ENCODE peak calls at places on chromosomes 16 and 17, in six cellular contexts. One of them, this sample, is unnamed.

GRCh38 chr17:73156166-73156840 is 8.5 kb upstream of the SSTR2 start:
- DNase-seq in fibroblast of lung: peak; percentile 67
- DNase-seq in sigmoid colon: peak; percentile 70
- DNase-seq in PC-3: peak; percentile 77
- DNase-seq in heart left ventricle: peak; percentile 83
- DNase-seq in fibroblast of pulmonary artery: peak; percentile 71
- DNase-seq in this sample: peak; percentile 92

GRCh38 chr17:38705803-38706624 is 941 bp downstream of the MLLT6 start:
- DNase-seq in PC-3: peak; percentile 24
- DNase-seq in fibroblast of pulmonary artery: peak; percentile 38
- DNase-seq in fibroblast of lung: no peak
- DNase-seq in heart left ventricle: peak; percentile 83
- DNase-seq in sigmoid colon: peak; percentile 87
- DNase-seq in this sample: peak; percentile 89

GRCh38 chr16:5018791-5019190 is 14.9 kb downstream of the NAGPA start:
- DNase-seq in fibroblast of lung: peak; percentile 11
- DNase-seq in sigmoid colon: no peak
- DNase-seq in heart left ventricle: no peak
- DNase-seq in PC-3: no peak
- DNase-seq in fibroblast of pulmonary artery: no peak
- DNase-seq in this sample: no peak

GRCh38 chr16:28504707-28505404 is 1.8 kb downstream of the IL27 start:
- DNase-seq in fibroblast of lung: no peak
- DNase-seq in heart left ventricle: no peak
- DNase-seq in PC-3: peak; percentile 73
- DNase-seq in fibroblast of pulmonary artery: no peak
- DNase-seq in sigmoid colon: no peak
- DNase-seq in this sample: no peak

GRCh38 chr16:86517652-86518258 is 7.4 kb downstream of the FOXF1 start:
- DNase-seq in PC-3: peak; percentile 44
- DNase-seq in fibroblast of pulmonary artery: peak; percentile 73
- DNase-seq in sigmoid colon: peak; percentile 96
- DNase-seq in fibroblast of lung: peak; percentile 89
- DNase-seq in heart left ventricle: peak; percentile 78
- DNase-seq in this sample: peak; percentile 90

GRCh38 chr17:43832168-43832975 is 574 bp downstream of the MPP3 start:
- DNase-seq in PC-3: peak; percentile 90
- DNase-seq in fibroblast of lung: peak; percentile 57
- DNase-seq in heart left ventricle: peak; percentile 84
- DNase-seq in fibroblast of pulmonary artery: peak; percentile 49
- DNase-seq in sigmoid colon: peak; percentile 79
- DNase-seq in this sample: peak; percentile 88

GRCh38 chr17:31095239-31096105 is 695 bp downstream of the NF1 start:
- DNase-seq in fibroblast of lung: peak; percentile 37
- DNase-seq in PC-3: peak; percentile 25
- DNase-seq in fibroblast of pulmonary artery: peak; percentile 37
- DNase-seq in sigmoid colon: peak; percentile 83
- DNase-seq in heart left ventricle: peak; percentile 80
- DNase-seq in this sample: peak; percentile 88

GRCh38 chr16:8032406-8032805 is 557.9 kb downstream of the TMEM114 start:
- DNase-seq in sigmoid colon: no peak
- DNase-seq in heart left ventricle: no peak
- DNase-seq in fibroblast of pulmonary artery: no peak
- DNase-seq in fibroblast of lung: no peak
- DNase-seq in PC-3: no peak
- DNase-seq in this sample: no peak

GRCh38 chr16:30570621-30571443 is 682 bp downstream of the ZNF688 start:
- DNase-seq in sigmoid colon: peak; percentile 77
- DNase-seq in fibroblast of lung: peak; percentile 32
- DNase-seq in fibroblast of pulmonary artery: peak; percentile 50
- DNase-seq in heart left ventricle: peak; percentile 66
- DNase-seq in PC-3: no peak
- DNase-seq in this sample: peak; percentile 81

GRCh38 chr16:47888142-47888541 is 267.7 kb downstream of the ABCC12 start:
- DNase-seq in heart left ventricle: no peak
- DNase-seq in PC-3: peak; percentile 82
- DNase-seq in fibroblast of pulmonary artery: peak; percentile 44
- DNase-seq in fibroblast of lung: peak; percentile 34
- DNase-seq in sigmoid colon: no peak
- DNase-seq in this sample: no peak

GRCh38 chr16:84368327-84368996 is at the start of gene ATP2C2:
- DNase-seq in heart left ventricle: no peak
- DNase-seq in fibroblast of lung: no peak
- DNase-seq in fibroblast of pulmonary artery: no peak
- DNase-seq in sigmoid colon: no peak
- DNase-seq in PC-3: peak; percentile 78
- DNase-seq in this sample: peak; percentile 99

GRCh38 chr17:28347261-28347891 is 10.0 kb downstream of the POLDIP2 start:
- DNase-seq in fibroblast of lung: peak; percentile 85
- DNase-seq in PC-3: peak; percentile 92
- DNase-seq in sigmoid colon: no peak
- DNase-seq in heart left ventricle: no peak
- DNase-seq in fibroblast of pulmonary artery: peak; percentile 96
- DNase-seq in this sample: no peak

GRCh38 chr16:57846078-57846697 is 43.9 kb upstream of the KIFC3 start:
- DNase-seq in fibroblast of pulmonary artery: no peak
- DNase-seq in heart left ventricle: no peak
- DNase-seq in PC-3: no peak
- DNase-seq in fibroblast of lung: no peak
- DNase-seq in sigmoid colon: no peak
- DNase-seq in this sample: peak; percentile 77

GRCh38 chr17:17073006-17073626 is 30.9 kb downstream of the MPRIP start:
- DNase-seq in fibroblast of lung: no peak
- DNase-seq in sigmoid colon: peak; percentile 61
- DNase-seq in fibroblast of pulmonary artery: no peak
- DNase-seq in PC-3: no peak
- DNase-seq in heart left ventricle: peak; percentile 29
- DNase-seq in this sample: no peak

GRCh38 chr16:17347624-17348023 is 123.1 kb downstream of the XYLT1 start:
- DNase-seq in sigmoid colon: no peak
- DNase-seq in PC-3: no peak
- DNase-seq in fibroblast of lung: no peak
- DNase-seq in fibroblast of pulmonary artery: no peak
- DNase-seq in heart left ventricle: peak; percentile 66
- DNase-seq in this sample: no peak

DNA sequence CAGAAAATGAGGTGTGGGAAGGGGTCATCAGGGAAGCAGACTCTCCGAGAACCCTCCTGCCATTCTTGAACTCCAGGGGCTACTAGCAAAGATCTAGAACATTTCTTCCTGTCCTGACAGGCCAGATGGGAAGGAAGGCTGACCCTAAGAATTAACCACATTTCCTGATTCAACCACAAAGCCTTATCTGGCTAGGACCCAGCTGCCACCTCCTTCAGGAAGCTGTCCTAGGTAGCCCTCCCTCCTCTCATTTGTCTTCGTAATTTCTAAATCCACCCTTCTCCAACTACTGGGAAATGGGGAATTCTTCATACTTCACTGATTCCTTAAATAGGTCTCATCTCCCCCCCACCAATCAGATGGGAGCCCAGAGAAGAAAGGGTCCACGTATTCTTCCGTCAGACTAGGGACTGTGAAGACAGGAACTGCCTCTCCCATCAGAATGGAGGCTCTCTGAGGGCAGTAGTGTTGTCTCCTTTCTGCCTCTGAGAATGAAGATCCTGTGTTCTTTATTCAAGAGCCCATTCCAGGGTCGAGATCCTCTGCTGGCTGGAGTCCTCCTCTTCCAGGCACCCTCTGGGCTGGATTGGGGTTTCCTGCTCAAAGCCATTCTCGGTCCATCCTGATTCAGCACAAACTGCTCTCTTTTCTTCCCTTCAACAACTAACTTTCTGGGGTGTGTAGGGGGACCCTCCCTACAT is 2.1 kb downstream of the SAMD14 start:
- DNase-seq in fibroblast of pulmonary artery: peak; percentile 40
- DNase-seq in sigmoid colon: no peak
- DNase-seq in heart left ventricle: no peak
- DNase-seq in PC-3: peak; percentile 35
- DNase-seq in fibroblast of lung: no peak
- DNase-seq in this sample: peak; percentile 52
- H3K4me3 ChIP-seq in fibroblast of pulmonary artery: no peak overlapping the region
- H3K4me3 ChIP-seq in sigmoid colon: no peak overlapping the region
- H3K4me3 ChIP-seq in heart left ventricle: no peak overlapping the region
- H3K4me3 ChIP-seq in PC-3: no peak overlapping the region
- H3K4me3 ChIP-seq in fibroblast of lung: no peak overlapping the region
- H3K4me3 ChIP-seq in this sample: no peak overlapping the region

GRCh38 chr17:13749566-13750235 is 148.0 kb upstream of the HS3ST3A1 start:
- DNase-seq in PC-3: no peak
- DNase-seq in fibroblast of lung: no peak
- DNase-seq in sigmoid colon: no peak
- DNase-seq in heart left ventricle: no peak
- DNase-seq in fibroblast of pulmonary artery: no peak
- DNase-seq in this sample: no peak
- H3K4me3 ChIP-seq in PC-3: no peak overlapping the region
- H3K4me3 ChIP-seq in fibroblast of lung: no peak overlapping the region
- H3K4me3 ChIP-seq in sigmoid colon: no peak overlapping the region
- H3K4me3 ChIP-seq in heart left ventricle: no peak overlapping the region
- H3K4me3 ChIP-seq in fibroblast of pulmonary artery: no peak overlapping the region
- H3K4me3 ChIP-seq in this sample: no peak overlapping the region

DNA sequence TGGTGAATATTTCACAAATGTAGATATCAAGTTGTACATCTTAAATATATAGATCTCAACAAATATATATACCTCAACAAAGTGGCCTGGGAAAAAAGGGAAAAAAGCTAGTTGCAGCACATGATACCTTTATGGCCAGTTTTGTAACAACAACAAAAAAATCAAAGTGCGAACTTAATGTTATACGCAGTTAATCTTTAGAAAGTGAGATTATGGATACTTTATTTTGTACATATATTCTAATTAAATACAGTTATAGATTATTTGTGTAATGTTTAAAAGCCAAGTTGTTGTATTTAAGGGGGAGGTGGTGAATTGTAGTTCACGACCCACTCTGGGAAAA is 385 bp upstream of the ZFP1 start:
- DNase-seq in heart left ventricle: no peak
- DNase-seq in fibroblast of lung: no peak
- DNase-seq in fibroblast of pulmonary artery: no peak
- DNase-seq in sigmoid colon: no peak
- DNase-seq in PC-3: no peak
- DNase-seq in this sample: no peak
- H3K4me3 ChIP-seq in heart left ventricle: peak overlapping the region; percentile 75
- H3K4me3 ChIP-seq in fibroblast of lung: peak overlapping the region; percentile 93
- H3K4me3 ChIP-seq in fibroblast of pulmonary artery: peak overlapping the region; percentile 94
- H3K4me3 ChIP-seq in sigmoid colon: peak overlapping the region; percentile 99
- H3K4me3 ChIP-seq in PC-3: peak overlapping the region; percentile 98
- H3K4me3 ChIP-seq in this sample: no peak overlapping the region

GRCh38 chr17:7589891-7590611 is at the start of gene SOX15:
- DNase-seq in PC-3: peak; percentile 70
- DNase-seq in sigmoid colon: no peak
- DNase-seq in heart left ventricle: no peak
- DNase-seq in fibroblast of pulmonary artery: no peak
- DNase-seq in fibroblast of lung: no peak
- DNase-seq in this sample: peak; percentile 82

GRCh38 chr17:7588553-7589203 is 1.2 kb downstream of the SOX15 start:
- DNase-seq in fibroblast of pulmonary artery: no peak
- DNase-seq in fibroblast of lung: no peak
- DNase-seq in sigmoid colon: no peak
- DNase-seq in PC-3: no peak
- DNase-seq in heart left ventricle: no peak
- DNase-seq in this sample: no peak

GRCh38 chr17:7590743-7591142 is 849 bp upstream of the SOX15 start:
- DNase-seq in heart left ventricle: no peak
- DNase-seq in PC-3: peak; percentile 52
- DNase-seq in fibroblast of lung: peak; percentile 51
- DNase-seq in fibroblast of pulmonary artery: peak; percentile 44
- DNase-seq in sigmoid colon: no peak
- DNase-seq in this sample: peak; percentile 86

GRCh38 chr17:7587831-7588230 is 2.1 kb downstream of the SOX15 start:
- DNase-seq in heart left ventricle: no peak
- DNase-seq in PC-3: peak; percentile 45
- DNase-seq in fibroblast of pulmonary artery: no peak
- DNase-seq in fibroblast of lung: no peak
- DNase-seq in sigmoid colon: peak; percentile 80
- DNase-seq in this sample: no peak

GRCh38 chr17:7589204-7589868 is 558 bp downstream of the SOX15 start:
- DNase-seq in fibroblast of lung: peak; percentile 85
- DNase-seq in fibroblast of pulmonary artery: peak; percentile 88
- DNase-seq in PC-3: peak; percentile 46
- DNase-seq in sigmoid colon: peak; percentile 94
- DNase-seq in heart left ventricle: peak; percentile 91
- DNase-seq in this sample: peak; percentile 96
- H3K4me3 ChIP-seq in fibroblast of lung: peak overlapping the region; percentile 26
- H3K4me3 ChIP-seq in fibroblast of pulmonary artery: no peak overlapping the region
- H3K4me3 ChIP-seq in PC-3: no peak overlapping the region
- H3K4me3 ChIP-seq in sigmoid colon: peak overlapping the region; percentile 72
- H3K4me3 ChIP-seq in heart left ventricle: peak overlapping the region; percentile 33
- H3K4me3 ChIP-seq in this sample: peak overlapping the region; percentile 76

GRCh38 chr16:71442041-71442440 is at the start of gene TLE7:
- DNase-seq in PC-3: no peak
- DNase-seq in fibroblast of pulmonary artery: no peak
- DNase-seq in sigmoid colon: no peak
- DNase-seq in fibroblast of lung: no peak
- DNase-seq in heart left ventricle: no peak
- DNase-seq in this sample: no peak
- H3K4me3 ChIP-seq in PC-3: no peak within 1 kb of the TSS
- H3K4me3 ChIP-seq in fibroblast of pulmonary artery: no peak within 1 kb of the TSS
- H3K4me3 ChIP-seq in sigmoid colon: no peak within 1 kb of the TSS
- H3K4me3 ChIP-seq in fibroblast of lung: no peak within 1 kb of the TSS
- H3K4me3 ChIP-seq in heart left ventricle: no peak within 1 kb of the TSS
- H3K4me3 ChIP-seq in this sample: no peak within 1 kb of the TSS

DNA sequence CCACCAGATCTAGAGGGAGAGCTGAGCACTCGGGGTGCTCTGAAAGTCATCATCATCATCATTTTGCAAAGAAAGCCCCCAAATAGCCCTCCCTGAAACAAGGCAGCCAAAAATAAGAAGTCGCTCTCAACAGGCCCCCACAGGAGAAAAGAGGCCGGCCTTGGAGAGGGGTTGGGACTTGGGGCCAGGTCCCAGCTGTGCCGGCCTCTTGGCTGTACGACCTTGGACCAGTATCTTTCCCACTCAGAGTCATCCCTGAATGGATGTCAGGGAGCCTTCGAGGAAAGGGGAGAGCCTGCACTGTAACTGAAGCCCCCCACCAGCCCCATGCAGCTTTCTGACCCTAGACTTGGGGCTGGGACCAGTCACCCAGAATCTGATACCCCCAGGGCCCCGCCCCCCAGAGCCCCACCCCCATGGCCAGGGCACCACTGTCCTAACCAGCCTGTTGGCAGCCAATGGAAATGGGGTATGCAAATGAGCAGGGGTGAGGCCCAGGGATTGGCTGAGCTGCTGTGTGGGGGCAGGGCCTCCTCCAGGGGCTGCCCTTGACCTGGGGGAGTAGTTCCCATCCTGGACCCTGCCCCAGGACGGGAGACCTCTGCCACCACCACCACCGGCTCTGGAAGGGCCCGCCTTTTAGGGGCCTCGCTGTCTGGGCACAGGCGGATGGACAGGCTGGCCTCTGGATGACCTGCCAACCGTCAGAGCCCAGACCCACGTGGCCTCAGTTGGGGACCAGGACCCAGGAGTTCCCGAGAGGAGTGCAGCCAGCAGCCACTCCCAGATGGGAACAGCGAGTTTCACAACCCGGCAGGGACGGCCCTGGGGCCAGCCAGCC is 15.4 kb downstream of the ZFPM1 start:
- DNase-seq in sigmoid colon: no peak
- DNase-seq in PC-3: peak; percentile 36
- DNase-seq in fibroblast of lung: peak; percentile 22
- DNase-seq in fibroblast of pulmonary artery: no peak
- DNase-seq in heart left ventricle: no peak
- DNase-seq in this sample: peak; percentile 100
- H3K4me3 ChIP-seq in sigmoid colon: no peak overlapping the region
- H3K4me3 ChIP-seq in PC-3: no peak overlapping the region
- H3K4me3 ChIP-seq in fibroblast of lung: no peak overlapping the region
- H3K4me3 ChIP-seq in fibroblast of pulmonary artery: no peak overlapping the region
- H3K4me3 ChIP-seq in heart left ventricle: no peak overlapping the region
- H3K4me3 ChIP-seq in this sample: peak overlapping the region; percentile 10